ENCODE peak calls at places on chromosome 6, in five cellular contexts. R is stimulated activated CD4-positive, alpha-beta T cell treated with anti-CD3 and anti-CD28 coated beads, Interleukin-1b, Interleukin-23, amount 100 ng/mL, for 24 hours; O is occipital lobe; Z is AG04450; S is nephron progenitor cell. L is an unnamed sample.

GRCh38 chr6:148076046-148076445 is 266.6 kb upstream of the SASH1 start:
- DNase-seq in R (no peak), O (no peak), Z (no peak), S (no peak), L (no peak)

GRCh38 chr6:169993861-169994481 is 242.5 kb downstream of the ERMARD start:
- DNase-seq in R (no peak), O (no peak), Z (no peak), S (no peak), L (no peak)

GRCh38 chr6:141580988-141581387 is 551.7 kb upstream of the GJE1 start:
- DNase-seq in R (no peak), O (no peak), Z (no peak), S (no peak), L (no peak)

GRCh38 chr6:34598725-34599124 is 42.6 kb upstream of the SPDEF start:
- DNase-seq in R (no peak), O (no peak), Z (no peak), S (no peak), L (no peak)

GRCh38 chr6:40695114-40695513 is 108.0 kb upstream of the LRFN2 start:
- DNase-seq in R (no peak), O (no peak), Z (no peak), S (no peak), L (no peak)

GRCh38 chr6:129113637-129114036 is 230.7 kb downstream of the LAMA2 start:
- DNase-seq in R (no peak), O (no peak), Z (no peak), S (no peak), L (no peak)

GRCh38 chr6:101021504-101021903 is 140.4 kb upstream of the ASCC3 start:
- DNase-seq in R (no peak), O (no peak), Z (no peak), S (no peak), L (no peak)

GRCh38 chr6:12348530-12349511 is 58.7 kb downstream of the EDN1 start:
- DNase-seq in R (no peak), O (no peak), Z (peak; percentile 49), S (no peak), L (peak; percentile 65)

GRCh38 chr6:110217255-110217654 is 37.0 kb downstream of the CDC40 start:
- DNase-seq in R (no peak), O (no peak), Z (peak; percentile 3), S (no peak), L (peak; percentile 6)

GRCh38 chr6:38897507-38897906 is 151.1 kb upstream of the GLP1R start:
- DNase-seq in R (no peak), O (no peak), Z (no peak), S (no peak), L (no peak)

GRCh38 chr6:137216106-137216505 is 3.1 kb downstream of the IFNGR1 start:
- DNase-seq in R (no peak), O (no peak), Z (no peak), S (no peak), L (no peak)

GRCh38 chr6:15317934-15318902 is 72.3 kb downstream of the JARID2 start:
- DNase-seq in R (no peak), O (no peak), Z (no peak), S (no peak), L (no peak)

GRCh38 chr6:10908228-10908627 is 21.4 kb downstream of the SYCP2L start:
- DNase-seq in R (no peak), O (no peak), Z (no peak), S (no peak), L (no peak)

GRCh38 chr6:21003780-21004541 is 469.7 kb downstream of the CDKAL1 start:
- DNase-seq in R (no peak), O (no peak), Z (peak; percentile 62), S (no peak), L (no peak)

GRCh38 chr6:8060346-8060745 is 3.8 kb downstream of the BLOC1S5 start:
- DNase-seq in R (no peak), O (no peak), Z (no peak), S (no peak), L (no peak)

GRCh38 chr6:107981695-107982094 is 23.7 kb upstream of the SEC63 start:
- DNase-seq in R (no peak), O (no peak), Z (no peak), S (no peak), L (no peak)

GRCh38 chr6:162070639-162071038 is 656.9 kb downstream of the PRKN start:
- DNase-seq in R (no peak), O (no peak), Z (no peak), S (no peak), L (no peak)

GRCh38 chr6:149862901-149863595 is 1.1 kb downstream of the LRP11 start:
- DNase-seq in R (no peak), O (peak; percentile 59), Z (no peak), S (peak; percentile 73), L (no peak)

GRCh38 chr6:68740828-68741500 is 105.9 kb downstream of the ADGRB3 start:
- DNase-seq in R (no peak), O (no peak), Z (no peak), S (no peak), L (no peak)

GRCh38 chr6:36720251-36721141 is 22.9 kb downstream of the RAB44 start:
- DNase-seq in R (no peak), O (no peak), Z (no peak), S (no peak), L (no peak)

GRCh38 chr6:39772559-39773283 is 19.5 kb upstream of the DAAM2 start:
- DNase-seq in R (no peak), O (no peak), Z (no peak), S (no peak), L (no peak)

GRCh38 chr6:146887447-146888077 is 288.8 kb downstream of the ADGB start:
- DNase-seq in R (no peak), O (no peak), Z (no peak), S (no peak), L (no peak)

GRCh38 chr6:139376604-139377218 is 2.3 kb upstream of the CITED2 start:
- DNase-seq in R (no peak), O (no peak), Z (no peak), S (no peak), L (no peak)

GRCh38 chr6:85403331-85404015 is 46.4 kb upstream of the NT5E start:
- DNase-seq in R (no peak), O (no peak), Z (no peak), S (no peak), L (peak; percentile 75)

GRCh38 chr6:15444081-15444731 is 198.3 kb downstream of the JARID2 start:
- DNase-seq in R (no peak), O (no peak), Z (peak; percentile 59), S (no peak), L (no peak)

GRCh38 chr6:139839506-139840156 is 465.2 kb upstream of the CITED2 start:
- DNase-seq in R (no peak), O (no peak), Z (no peak), S (no peak), L (no peak)

GRCh38 chr6:26103770-26104456 is 16.7 kb downstream of the HFE start:
- DNase-seq in R (peak; percentile 79), O (peak; percentile 88), Z (peak; percentile 88), S (peak; percentile 59), L (peak; percentile 72)

GRCh38 chr6:135195522-135195921 is 14.4 kb downstream of the MYB start:
- DNase-seq in R (no peak), O (no peak), Z (no peak), S (no peak), L (no peak)

GRCh38 chr6:67818322-67818721 is 816.8 kb upstream of the ADGRB3 start:
- DNase-seq in R (no peak), O (no peak), Z (no peak), S (no peak), L (no peak)

GRCh38 chr6:80197474-80197873 is 91.0 kb downstream of the BCKDHB start:
- DNase-seq in R (no peak), O (peak; percentile 1), Z (no peak), S (no peak), L (peak; percentile 10)

GRCh38 chr6:136745300-136745699 is 47.0 kb downstream of the MAP3K5 start:
- DNase-seq in R (no peak), O (no peak), Z (no peak), S (no peak), L (no peak)

GRCh38 chr6:22072939-22073338 is 223.9 kb downstream of the PRL start:
- DNase-seq in R (no peak), O (no peak), Z (no peak), S (no peak), L (no peak)

GRCh38 chr6:155325700-155326516 is 11.6 kb upstream of the TFB1M start:
- DNase-seq in R (no peak), O (no peak), Z (no peak), S (no peak), L (no peak)

GRCh38 chr6:32837651-32838113 is 857 bp downstream of the TAP2 start:
- DNase-seq in R (no peak), O (no peak), Z (no peak), S (no peak), L (peak; percentile 57)

GRCh38 chr6:143058987-143059386 is 1.7 kb upstream of the AIG1 start:
- DNase-seq in R (no peak), O (no peak), Z (no peak), S (no peak), L (no peak)

GRCh38 chr6:136921521-136921935 is 573 bp upstream of the SLC35D3 start:
- DNase-seq in R (no peak), O (no peak), Z (no peak), S (peak; percentile 53), L (no peak)

GRCh38 chr6:5554226-5554625 is 292.9 kb downstream of the FARS2 start:
- DNase-seq in R (no peak), O (no peak), Z (no peak), S (no peak), L (no peak)

GRCh38 chr6:17886891-17887290 is 100.5 kb downstream of the KIF13A start:
- DNase-seq in R (no peak), O (no peak), Z (no peak), S (no peak), L (no peak)

GRCh38 chr6:143678980-143679379 is 1.2 kb downstream of the PHACTR2 start:
- DNase-seq in R (no peak), O (no peak), Z (no peak), S (no peak), L (no peak)

GRCh38 chr6:157849288-157850017 is 26.4 kb downstream of the SNX9 start:
- DNase-seq in R (no peak), O (no peak), Z (no peak), S (no peak), L (no peak)